ENCODE peak calls at places on chromosomes 6 and 20, in seven cellular contexts. M is esophagus muscularis mucosa, G is HCT116, X is breast epithelium, A is stomach, P is K562, I is HL-60. L is an unnamed sample.

GRCh38 chr20:9498322-9498721 is 16.1 kb upstream of the LAMP5 start:
- DNase-seq in A (no peak), P (no peak), X (no peak), G (no peak), I (no peak), M (no peak), L (no peak)

GRCh38 chr6:21348462-21349195 is 244.9 kb upstream of the SOX4 start:
- DNase-seq in P (no peak), M (no peak), A (no peak), I (no peak), G (no peak), X (no peak), L (no peak)

GRCh38 chr6:44622555-44622954 is 235.0 kb downstream of the CDC5L start:
- DNase-seq in P (no peak), A (no peak), X (no peak), G (no peak), M (no peak), I (no peak), L (no peak)

GRCh38 chr20:2699775-2700413 is 7.3 kb downstream of the EBF4 start:
- DNase-seq in X (no peak), M (peak), I (no peak), P (no peak), G (no peak), A (no peak), L (no peak)

GRCh38 chr20:56511926-56512325 is 12.6 kb upstream of the FAM209A start:
- DNase-seq in M (no peak), X (no peak), A (no peak), G (no peak), P (no peak), I (no peak), L (no peak)

GRCh38 chr6:110329729-110330436 is 28.3 kb downstream of the METTL24 start:
- DNase-seq in X (no peak), M (peak), P (no peak), G (no peak), I (no peak), A (no peak), L (no peak)

GRCh38 chr6:51513891-51514290 is 573.5 kb downstream of the PKHD1 start:
- DNase-seq in I (no peak), X (peak), P (no peak), G (no peak), M (no peak), A (no peak), L (no peak)

GRCh38 chr20:46195264-46196038 is 77.3 kb downstream of the CD40 start:
- DNase-seq in P (no peak), M (no peak), I (no peak), X (no peak), A (no peak), G (no peak), L (no peak)

GRCh38 chr6:74969591-74970267 is 236.1 kb downstream of the COL12A1 start:
- DNase-seq in P (no peak), A (no peak), M (no peak), X (no peak), G (no peak), I (no peak), L (no peak)

GRCh38 chr20:13857304-13857703 is 72.5 kb downstream of the NDUFAF5 start:
- DNase-seq in I (no peak), G (no peak), P (no peak), M (no peak), X (peak), A (no peak), L (peak)
- H3K27ac ChIP-seq in I (no peak), G (no peak), P (no peak), M (peak), X (peak), A (peak), L (no peak)

GRCh38 chr20:40245829-40246228 is 443.2 kb downstream of the MAFB start:
- DNase-seq in M (no peak), G (no peak), I (no peak), A (no peak), X (no peak), P (no peak), L (no peak)

GRCh38 chr20:40255368-40255767 is 433.7 kb downstream of the MAFB start:
- DNase-seq in G (no peak), X (no peak), I (no peak), P (no peak), M (peak), A (no peak), L (no peak)

GRCh38 chr20:40249805-40250204 is 439.2 kb downstream of the MAFB start:
- DNase-seq in P (no peak), A (no peak), I (no peak), G (no peak), M (no peak), X (no peak), L (no peak)

GRCh38 chr20:40254023-40254772 is 434.8 kb downstream of the MAFB start:
- DNase-seq in I (no peak), G (no peak), X (no peak), M (peak), A (no peak), P (no peak), L (no peak)

DNA sequence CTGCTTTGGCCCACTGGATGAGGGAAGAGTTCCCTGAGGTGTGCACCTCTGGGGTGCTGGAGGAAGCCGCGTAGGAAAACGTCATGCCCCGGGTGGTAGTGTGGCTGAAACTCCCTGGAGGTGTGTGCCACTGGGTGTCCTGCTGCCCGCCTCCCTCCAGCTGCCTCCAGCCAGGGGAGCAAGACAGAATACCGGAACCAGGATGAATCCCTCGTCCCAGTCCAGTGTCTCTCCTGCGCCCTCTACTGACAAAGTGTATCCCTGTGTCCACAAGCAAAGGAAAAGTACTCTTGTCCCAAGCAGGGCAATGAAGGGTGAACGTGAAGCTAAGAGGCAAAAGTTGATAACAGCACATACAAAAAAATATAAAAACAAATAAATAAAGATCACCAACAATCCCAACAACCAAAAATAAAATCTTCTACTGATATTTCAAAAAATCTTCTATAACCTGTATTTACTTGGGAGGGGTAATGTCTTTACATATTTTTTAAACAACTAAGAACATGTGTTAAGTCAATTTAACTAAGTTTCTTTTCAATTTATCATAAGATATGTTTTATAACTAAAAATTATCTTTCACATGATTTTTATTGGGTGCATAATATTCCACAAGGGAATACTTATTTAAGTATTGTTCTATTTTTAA is 437.6 kb downstream of the MAFB start:
- DNase-seq in M (peak), A (no peak), I (peak), X (no peak), G (peak), P (peak), L (peak)
- TF ChIP-seq CTCF in M (peak), A (no peak), I (peak), X (no peak), G (peak), P (peak), L (peak)

DNA sequence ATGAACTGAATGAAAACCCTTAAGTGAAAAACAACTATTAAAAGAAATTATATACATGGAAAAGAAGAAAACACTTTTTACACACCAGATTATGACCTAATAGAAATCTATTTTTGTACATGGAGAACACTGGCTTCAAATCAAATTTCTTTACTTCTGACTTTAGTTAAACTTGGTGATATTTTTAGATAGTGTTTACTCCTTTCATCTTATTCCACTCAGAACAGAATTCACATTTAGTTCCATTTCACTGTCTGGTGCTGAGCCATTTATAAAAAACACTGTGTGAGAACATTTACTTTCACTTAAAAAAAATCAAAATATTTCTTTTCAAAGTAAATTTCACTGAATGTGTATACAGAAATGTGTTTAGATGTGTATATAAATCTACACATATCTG is 136.8 kb downstream of the DST start:
- DNase-seq in X (no peak), I (no peak), G (no peak), P (no peak), M (no peak), A (no peak), L (no peak)
- TF ChIP-seq POLR2AphosphoS5 in X (no peak), I (no peak), G (no peak), P (no peak), M (no peak), A (no peak), L (no peak)

GRCh38 chr20:43459022-43459942 is 1.6 kb downstream of the SRSF6 start:
- DNase-seq in P (peak), I (peak), G (no peak), X (no peak), A (no peak), M (no peak), L (no peak)
- H3K27ac ChIP-seq in P (peak), I (peak), G (no peak), X (peak), A (peak), M (peak), L (peak)

GRCh38 chr6:66496659-66497058 is 789.6 kb upstream of the EYS start:
- DNase-seq in G (no peak), X (no peak), M (no peak), P (peak), A (no peak), I (peak), L (no peak)
- TF ChIP-seq CTCF in G (no peak), X (no peak), M (no peak), P (peak), A (no peak), I (peak), L (peak)

L was measured in upper lobe of left lung.